ENCODE peak calls at places on chromosome 18, in six cellular contexts. V is PC-9, Q is testis, P is endodermal cell, W is neural progenitor cell, X is A549. E is an unnamed sample.
A peak's percentile ranks its signal among the peaks of the same experiment; 100 is the strongest.

GRCh38 chr18:22167471-22168151 is 1.8 kb upstream of the GATA6 start:
- DNase-seq in X (peak; percentile 37), W (peak; percentile 65), P (peak; percentile 84), V (no peak), Q (peak; percentile 54), E (no peak)

GRCh38 chr18:54881229-54881753 is 53.0 kb downstream of the RAB27B start:
- DNase-seq in P (no peak), W (no peak), Q (no peak), X (no peak), V (no peak), E (peak; percentile 16)

GRCh38 chr18:75612491-75612890 is 185.0 kb upstream of the SMIM21 start:
- DNase-seq in P (no peak), X (no peak), W (no peak), V (no peak), Q (no peak), E (no peak)

GRCh38 chr18:31093880-31094279 is 8.3 kb downstream of the DSC2 start:
- DNase-seq in P (no peak), V (no peak), W (no peak), Q (no peak), X (no peak), E (no peak)

GRCh38 chr18:45619062-45619825 is 4.0 kb downstream of the SLC14A2 start:
- DNase-seq in P (no peak), V (no peak), X (no peak), W (no peak), Q (peak; percentile 70), E (no peak)

GRCh38 chr18:32091325-32091723 is 350 bp upstream of the RNF138 start:
- DNase-seq in V (no peak), X (no peak), P (no peak), W (no peak), Q (no peak), E (no peak)

GRCh38 chr18:40878371-40878770 is 1076.7 kb upstream of the PIK3C3 start:
- DNase-seq in P (peak; percentile 52), W (no peak), Q (no peak), X (no peak), V (no peak), E (no peak)

GRCh38 chr18:62625019-62625418 is 90.3 kb upstream of the PHLPP1 start:
- DNase-seq in X (no peak), V (no peak), W (peak; percentile 29), Q (peak; percentile 30), P (no peak), E (no peak)

GRCh38 chr18:68725341-68725740 is 10.4 kb upstream of the TMX3 start:
- DNase-seq in P (no peak), W (no peak), Q (no peak), X (no peak), V (no peak), E (no peak)

GRCh38 chr18:7084080-7084765 is 33.4 kb downstream of the LAMA1 start:
- DNase-seq in X (peak; percentile 1), W (no peak), Q (no peak), P (no peak), V (no peak), E (no peak)

GRCh38 chr18:45839415-45840395 is 14.2 kb downstream of the SIGLEC15 start:
- DNase-seq in V (peak; percentile 61), Q (peak; percentile 40), P (peak; percentile 86), W (peak; percentile 50), X (peak; percentile 63), E (no peak)

GRCh38 chr18:32111706-32112105 is 20.0 kb downstream of the RNF138 start:
- DNase-seq in P (no peak), X (no peak), W (no peak), Q (no peak), V (no peak), E (no peak)

GRCh38 chr18:4200399-4200798 is 254.7 kb downstream of the DLGAP1 start:
- DNase-seq in W (no peak), P (no peak), V (no peak), Q (no peak), X (no peak), E (no peak)

GRCh38 chr18:35826477-35826876 is 146.0 kb upstream of the RMP24 start:
- DNase-seq in V (no peak), Q (no peak), P (peak; percentile 53), X (no peak), W (no peak), E (no peak)

GRCh38 chr18:35822431-35822830 is 150.0 kb upstream of the RMP24 start:
- DNase-seq in P (no peak), V (no peak), X (no peak), Q (no peak), W (no peak), E (no peak)

GRCh38 chr18:35828591-35828990 is 143.9 kb upstream of the RMP24 start:
- DNase-seq in W (no peak), V (no peak), X (no peak), Q (no peak), P (no peak), E (no peak)

DNA sequence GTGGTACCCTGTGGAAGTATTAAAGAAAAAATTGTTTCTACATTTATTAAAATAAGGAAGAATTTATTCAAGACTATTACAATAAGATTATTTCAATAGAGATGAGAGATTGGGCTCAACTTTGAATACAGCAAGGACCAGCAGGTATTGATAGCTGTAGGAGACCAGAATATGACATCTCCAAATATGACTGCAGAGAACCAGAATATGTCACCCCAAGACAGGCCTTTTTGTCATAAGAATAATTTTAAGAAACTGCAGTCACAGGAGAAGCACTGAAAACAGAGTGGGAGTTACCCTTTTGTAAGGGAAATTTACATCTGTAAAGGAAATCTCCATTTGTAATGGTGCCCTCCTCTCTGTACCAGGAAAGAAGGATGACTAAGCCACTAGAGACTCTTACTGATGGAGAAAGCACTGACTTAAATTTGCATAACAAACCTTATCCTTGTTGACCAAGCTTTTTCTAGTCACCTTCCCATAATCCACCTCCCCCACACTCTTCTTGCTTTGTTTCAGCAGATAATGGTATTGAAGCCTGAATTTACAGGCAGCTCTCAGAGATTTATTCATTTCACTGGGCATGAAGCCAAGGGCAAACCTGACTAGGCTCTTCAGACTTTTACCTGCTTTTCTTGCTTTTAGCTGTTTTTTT is 145.1 kb upstream of the RMP24 start:
- DNase-seq in V (no peak), W (no peak), Q (no peak), P (peak; percentile 65), X (no peak), E (no peak)
- H3K9me3 ChIP-seq in V (no peaks in the 10 kb centered on the region), W (no peaks in the 10 kb centered on the region), Q (no peaks in the 10 kb centered on the region), P (peaks cover 34% of the 10 kb centered on the region), X (no peaks in the 10 kb centered on the region), E (no peaks in the 10 kb centered on the region)

GRCh38 chr18:79402209-79402576 is 6.5 kb downstream of the NFATC1 start:
- DNase-seq in Q (no peak), W (no peak), V (no peak), P (no peak), X (no peak), E (no peak)

GRCh38 chr18:79399275-79400081 is 3.7 kb downstream of the NFATC1 start:
- DNase-seq in Q (no peak), P (peak; percentile 73), X (no peak), W (no peak), V (no peak), E (no peak)

GRCh38 chr18:79400091-79400590 is 4.4 kb downstream of the NFATC1 start:
- DNase-seq in W (peak; percentile 63), Q (peak; percentile 78), X (no peak), P (peak; percentile 86), V (no peak), E (no peak)

GRCh38 chr18:79401494-79402208 is 5.9 kb downstream of the NFATC1 start:
- DNase-seq in P (no peak), X (no peak), Q (no peak), W (no peak), V (no peak), E (no peak)

GRCh38 chr18:79400591-79401381 is 5.1 kb downstream of the NFATC1 start:
- DNase-seq in W (peak; percentile 42), X (no peak), V (no peak), Q (no peak), P (no peak), E (no peak)
- H3K4me3 ChIP-seq in W (peak overlapping the region; percentile 88), X (peak overlapping the region; percentile 78), V (peak overlapping the region; percentile 53), Q (peak overlapping the region; percentile 73), P (no peak overlapping the region), E (no peak overlapping the region)

GRCh38 chr18:56197460-56197859 is 440.9 kb downstream of the TXNL1 start:
- DNase-seq in P (no peak), X (no peak), V (no peak), W (no peak), Q (no peak), E (no peak)

GRCh38 chr18:56199580-56200320 is 438.6 kb downstream of the TXNL1 start:
- DNase-seq in V (no peak), X (no peak), P (no peak), Q (no peak), W (no peak), E (no peak)

GRCh38 chr18:56200381-56200831 is 438.0 kb downstream of the TXNL1 start:
- DNase-seq in W (no peak), X (peak; percentile 0), V (no peak), P (no peak), Q (no peak), E (no peak)

GRCh38 chr18:56204052-56204451 is 434.3 kb downstream of the TXNL1 start:
- DNase-seq in P (no peak), V (no peak), W (no peak), Q (no peak), X (no peak), E (no peak)

GRCh38 chr18:56202567-56203136 is 435.7 kb downstream of the TXNL1 start:
- DNase-seq in P (no peak), Q (no peak), V (no peak), X (no peak), W (no peak), E (no peak)
- H3K9me3 ChIP-seq in P (peaks cover 6% of the 10 kb centered on the region), Q (no peaks in the 10 kb centered on the region), V (no peaks in the 10 kb centered on the region), X (no peaks in the 10 kb centered on the region), W (no peaks in the 10 kb centered on the region), E (no peaks in the 10 kb centered on the region)

DNA sequence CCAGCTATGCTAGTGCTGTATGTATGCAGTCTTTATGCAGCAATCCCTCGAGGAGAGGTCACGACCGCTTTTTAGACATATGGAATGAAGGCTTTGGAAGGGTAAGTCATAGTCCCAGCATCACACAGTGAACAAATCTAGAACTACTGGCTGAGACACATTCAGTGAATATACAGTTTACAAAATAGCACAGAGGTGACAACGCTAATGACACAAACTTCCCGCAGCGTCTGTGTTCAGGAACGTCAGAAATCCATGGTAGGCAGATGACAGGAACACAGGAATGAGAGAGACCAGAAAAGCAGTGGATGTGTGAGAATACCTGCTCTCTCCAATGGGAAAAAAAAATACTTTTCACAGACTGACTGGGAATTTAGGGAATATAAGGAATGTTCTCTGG is 29.6 kb downstream of the CABYR start:
- DNase-seq in P (no peak), X (no peak), Q (no peak), W (no peak), V (no peak), E (no peak)
- H3K4me3 ChIP-seq in P (no peak overlapping the region), X (no peak overlapping the region), Q (no peak overlapping the region), W (no peak overlapping the region), V (no peak overlapping the region), E (no peak overlapping the region)

DNA sequence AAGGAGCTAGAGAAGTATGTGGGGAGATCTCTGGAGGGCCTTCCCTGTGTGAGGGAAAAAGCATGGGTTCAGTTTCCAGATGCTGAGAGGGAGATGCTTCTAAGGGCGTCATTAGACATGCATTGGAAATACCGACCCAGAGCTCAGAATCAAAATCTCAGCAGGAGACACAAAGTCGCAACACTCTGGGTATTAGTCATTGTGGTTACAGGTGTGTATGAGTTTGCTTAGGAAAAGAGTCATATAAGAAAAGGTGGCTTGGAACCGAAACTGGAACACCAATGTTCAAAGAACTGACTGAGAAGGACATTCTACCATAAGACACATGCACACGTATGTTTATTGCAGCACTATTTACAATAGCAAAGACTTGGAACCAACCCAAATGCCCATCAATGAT is 477.1 kb downstream of the FBXO15 start:
- DNase-seq in V (peak; percentile 88), Q (no peak), W (no peak), P (no peak), X (no peak), E (no peak)
- H3K9me3 ChIP-seq in V (no peaks in the 10 kb centered on the region), Q (no peaks in the 10 kb centered on the region), W (no peaks in the 10 kb centered on the region), P (no peaks in the 10 kb centered on the region), X (no peaks in the 10 kb centered on the region), E (no peaks in the 10 kb centered on the region)